ENCODE peak calls at places on chromosome 20, in five cellular contexts. One of them, this sample, is unnamed.

GRCh38 chr20:63056236-63057132 is 49.7 kb upstream of the BHLHE23 start:
- DNase-seq in PC-3: peak
- DNase-seq in pancreas: peak
- DNase-seq in A673: peak
- DNase-seq in RWPE1: peak
- DNase-seq in this sample: peak

GRCh38 chr20:10857362-10858070 is 183.7 kb upstream of the JAG1 start:
- DNase-seq in PC-3: peak
- DNase-seq in pancreas: no peak
- DNase-seq in A673: no peak
- DNase-seq in RWPE1: peak
- DNase-seq in this sample: no peak

GRCh38 chr20:20795119-20795518 is 82.7 kb upstream of the RALGAPA2 start:
- DNase-seq in PC-3: no peak
- DNase-seq in pancreas: no peak
- DNase-seq in A673: no peak
- DNase-seq in RWPE1: no peak
- DNase-seq in this sample: no peak

GRCh38 chr20:51700809-51701285 is 67.3 kb downstream of the ATP9A start:
- DNase-seq in PC-3: peak
- DNase-seq in pancreas: no peak
- DNase-seq in A673: peak
- DNase-seq in RWPE1: peak
- DNase-seq in this sample: no peak

GRCh38 chr20:12966468-12967085 is 42.2 kb upstream of the SPTLC3 start:
- DNase-seq in PC-3: peak
- DNase-seq in pancreas: no peak
- DNase-seq in A673: peak
- DNase-seq in RWPE1: peak
- DNase-seq in this sample: no peak

GRCh38 chr20:62587757-62588402 is 54.4 kb upstream of the SLCO4A1 start:
- DNase-seq in PC-3: peak
- DNase-seq in pancreas: no peak
- DNase-seq in A673: peak
- DNase-seq in RWPE1: peak
- DNase-seq in this sample: no peak

GRCh38 chr20:51382986-51383821 is 159.3 kb downstream of the NFATC2 start:
- DNase-seq in PC-3: peak
- DNase-seq in pancreas: peak
- DNase-seq in A673: no peak
- DNase-seq in RWPE1: no peak
- DNase-seq in this sample: no peak

GRCh38 chr20:53643031-53643832 is 49.6 kb upstream of the ZNF217 start:
- DNase-seq in PC-3: peak
- DNase-seq in pancreas: peak
- DNase-seq in A673: no peak
- DNase-seq in RWPE1: peak
- DNase-seq in this sample: no peak

GRCh38 chr20:14525439-14525838 is 188.0 kb upstream of the FLRT3 start:
- DNase-seq in PC-3: no peak
- DNase-seq in pancreas: no peak
- DNase-seq in A673: no peak
- DNase-seq in RWPE1: no peak
- DNase-seq in this sample: no peak

DNA sequence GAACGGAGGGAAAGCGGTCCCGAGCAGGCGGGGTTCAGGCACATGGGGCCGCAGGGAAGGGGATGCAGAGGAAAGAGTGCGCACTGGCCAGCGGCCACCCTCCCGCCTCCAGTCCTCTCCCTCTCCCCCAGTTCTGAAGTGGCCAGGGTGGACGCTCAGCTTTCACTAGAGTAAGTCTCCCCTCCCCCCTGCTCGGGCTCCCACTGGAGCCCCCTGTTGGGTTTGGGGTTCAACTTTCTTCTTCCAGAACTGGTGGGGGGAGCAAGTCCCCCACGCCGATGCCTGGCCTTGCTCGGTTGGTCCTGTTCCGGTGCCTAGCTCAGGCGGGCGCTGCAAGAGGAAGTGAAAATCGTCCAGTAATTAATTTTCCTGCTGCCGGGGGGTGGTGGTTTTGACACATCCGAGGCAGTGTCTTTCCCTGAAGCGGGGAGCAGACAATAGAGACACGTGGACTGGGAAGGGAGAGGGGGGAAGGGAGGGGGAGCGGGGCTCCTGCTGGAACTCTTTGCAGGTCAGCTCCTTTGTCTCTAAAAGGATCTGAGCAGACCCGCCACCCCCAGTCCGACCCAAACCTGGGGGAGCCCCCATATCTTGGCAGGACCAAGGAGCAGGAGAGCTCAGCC is 824 bp upstream of the SCRT2 start:
- DNase-seq in PC-3: no peak
- DNase-seq in pancreas: no peak
- DNase-seq in A673: peak
- DNase-seq in RWPE1: no peak
- DNase-seq in this sample: no peak
- TF ChIP-seq CTCF in PC-3: no peak
- TF ChIP-seq CTCF in pancreas: no peak
- TF ChIP-seq CTCF in A673: no peak
- TF ChIP-seq CTCF in RWPE1: no peak
- TF ChIP-seq CTCF in this sample: no peak

GRCh38 chr20:31494131-31494530 is 19.0 kb downstream of the REM1 start:
- DNase-seq in PC-3: peak
- DNase-seq in pancreas: no peak
- DNase-seq in A673: peak
- DNase-seq in RWPE1: peak
- DNase-seq in this sample: no peak
- TF ChIP-seq CTCF in PC-3: peak
- TF ChIP-seq CTCF in pancreas: no peak
- TF ChIP-seq CTCF in A673: peak
- TF ChIP-seq CTCF in RWPE1: no peak
- TF ChIP-seq CTCF in this sample: no peak

DNA sequence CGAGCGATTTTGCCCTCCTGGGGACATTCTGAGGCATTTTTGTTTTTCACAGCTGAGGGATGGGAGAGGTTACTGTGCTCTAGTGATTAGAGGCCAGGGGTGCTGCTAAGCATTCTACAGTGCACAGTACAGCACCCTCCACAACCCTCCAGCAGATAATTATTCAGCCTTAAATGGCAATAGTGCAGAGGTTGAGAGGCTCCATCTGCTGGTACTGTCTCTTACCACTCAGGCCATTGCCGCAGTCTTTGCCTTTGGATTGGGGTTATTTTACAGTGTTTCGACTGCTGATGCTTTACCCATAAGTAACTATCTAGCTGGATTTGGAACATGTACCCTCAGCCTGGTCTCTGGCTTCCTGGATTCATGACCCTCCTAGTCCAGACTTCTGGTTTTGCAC is 705.3 kb downstream of the KIF16B start:
- DNase-seq in PC-3: peak
- DNase-seq in pancreas: no peak
- DNase-seq in A673: no peak
- DNase-seq in RWPE1: no peak
- DNase-seq in this sample: no peak
- TF ChIP-seq CTCF in PC-3: peak
- TF ChIP-seq CTCF in pancreas: no peak
- TF ChIP-seq CTCF in A673: no peak
- TF ChIP-seq CTCF in RWPE1: no peak
- TF ChIP-seq CTCF in this sample: no peak

GRCh38 chr20:5451643-5452210 is 135.0 kb upstream of the PROKR2 start:
- DNase-seq in PC-3: no peak
- DNase-seq in pancreas: no peak
- DNase-seq in A673: peak
- DNase-seq in RWPE1: no peak
- DNase-seq in this sample: no peak

GRCh38 chr20:5447188-5447587 is 130.4 kb upstream of the PROKR2 start:
- DNase-seq in PC-3: no peak
- DNase-seq in pancreas: no peak
- DNase-seq in A673: no peak
- DNase-seq in RWPE1: no peak
- DNase-seq in this sample: no peak

GRCh38 chr20:5445611-5446010 is 128.9 kb upstream of the PROKR2 start:
- DNase-seq in PC-3: no peak
- DNase-seq in pancreas: no peak
- DNase-seq in A673: no peak
- DNase-seq in RWPE1: no peak
- DNase-seq in this sample: no peak

GRCh38 chr20:5448449-5449118 is 131.8 kb upstream of the PROKR2 start:
- DNase-seq in PC-3: peak
- DNase-seq in pancreas: no peak
- DNase-seq in A673: peak
- DNase-seq in RWPE1: peak
- DNase-seq in this sample: no peak
- TF ChIP-seq CTCF in PC-3: peak
- TF ChIP-seq CTCF in pancreas: peak
- TF ChIP-seq CTCF in A673: peak
- TF ChIP-seq CTCF in RWPE1: peak
- TF ChIP-seq CTCF in this sample: peak

DNA sequence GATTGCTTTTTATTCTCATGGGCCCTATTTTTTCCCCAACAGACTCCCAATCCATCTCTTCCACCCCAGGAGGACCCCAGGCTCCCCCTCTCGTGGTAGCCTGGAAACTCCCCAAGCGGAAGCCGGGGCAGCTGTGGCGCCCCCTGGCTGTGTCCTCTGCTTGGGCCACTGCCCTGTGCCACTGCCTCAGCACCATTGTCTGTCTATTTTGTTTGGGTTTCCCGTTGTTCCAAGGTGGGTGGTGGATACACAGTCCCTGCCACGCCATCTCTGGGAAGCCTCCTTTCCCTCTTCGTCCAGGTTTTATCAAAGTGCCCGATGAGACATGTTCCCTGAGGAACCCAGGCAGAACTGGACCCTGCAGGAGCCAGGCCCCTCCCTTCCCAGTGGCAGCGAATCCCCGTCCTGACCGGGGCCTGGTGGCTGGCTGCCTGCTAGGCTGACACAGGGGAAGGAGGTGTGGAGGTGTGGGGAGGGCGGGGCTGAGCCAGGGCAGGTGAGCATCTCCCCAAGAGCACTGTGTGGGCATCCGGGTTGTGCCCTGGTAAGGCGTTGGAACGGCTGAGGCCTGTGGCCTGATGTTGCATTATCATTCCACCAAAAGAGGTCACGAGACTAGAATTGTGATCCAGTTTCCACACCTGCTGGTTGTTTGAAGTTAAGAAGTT is 228.2 kb downstream of the CDH4 start:
- DNase-seq in PC-3: no peak
- DNase-seq in pancreas: no peak
- DNase-seq in A673: no peak
- DNase-seq in RWPE1: no peak
- DNase-seq in this sample: no peak
- TF ChIP-seq CTCF in PC-3: no peak
- TF ChIP-seq CTCF in pancreas: no peak
- TF ChIP-seq CTCF in A673: peak
- TF ChIP-seq CTCF in RWPE1: no peak
- TF ChIP-seq CTCF in this sample: no peak

GRCh38 chr20:25608774-25609173 is 15.0 kb downstream of the NANP start:
- DNase-seq in PC-3: no peak
- DNase-seq in pancreas: no peak
- DNase-seq in A673: no peak
- DNase-seq in RWPE1: no peak
- DNase-seq in this sample: no peak

GRCh38 chr20:25601659-25602058 is 16.3 kb upstream of the NINL start:
- DNase-seq in PC-3: no peak
- DNase-seq in pancreas: no peak
- DNase-seq in A673: no peak
- DNase-seq in RWPE1: no peak
- DNase-seq in this sample: no peak

GRCh38 chr20:25604611-25605010 is 19.2 kb downstream of the NANP start:
- DNase-seq in PC-3: no peak
- DNase-seq in pancreas: no peak
- DNase-seq in A673: no peak
- DNase-seq in RWPE1: no peak
- DNase-seq in this sample: no peak

GRCh38 chr20:25606094-25606640 is 17.6 kb downstream of the NANP start:
- DNase-seq in PC-3: no peak
- DNase-seq in pancreas: no peak
- DNase-seq in A673: no peak
- DNase-seq in RWPE1: no peak
- DNase-seq in this sample: no peak

DNA sequence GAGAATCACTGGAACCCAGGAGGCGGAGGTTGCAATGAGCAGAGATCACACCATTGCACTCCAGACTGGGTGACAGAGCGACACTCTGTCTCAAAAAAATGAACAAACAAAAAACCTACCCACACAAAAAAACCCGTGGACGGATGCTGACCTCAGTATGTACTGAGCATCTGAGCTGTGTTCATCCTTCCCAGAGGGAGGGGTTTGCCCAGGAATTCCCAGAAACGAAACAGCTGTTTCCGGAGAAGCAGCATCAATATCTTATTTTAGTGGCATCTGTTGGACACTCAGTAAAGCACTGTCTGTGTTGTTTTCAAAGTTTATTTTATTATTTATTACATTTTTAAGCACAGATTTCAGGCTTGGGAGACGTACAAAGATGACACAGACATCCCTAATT is 18.7 kb downstream of the NANP start:
- DNase-seq in PC-3: no peak
- DNase-seq in pancreas: no peak
- DNase-seq in A673: no peak
- DNase-seq in RWPE1: no peak
- DNase-seq in this sample: no peak
- TF ChIP-seq CTCF in PC-3: no peak
- TF ChIP-seq CTCF in pancreas: no peak
- TF ChIP-seq CTCF in A673: no peak
- TF ChIP-seq CTCF in RWPE1: no peak
- TF ChIP-seq CTCF in this sample: no peak

GRCh38 chr20:45467172-45467571 is 2.4 kb upstream of the WFDC2 start:
- DNase-seq in PC-3: no peak
- DNase-seq in pancreas: no peak
- DNase-seq in A673: no peak
- DNase-seq in RWPE1: no peak
- DNase-seq in this sample: no peak

GRCh38 chr20:45470262-45470931 is 844 bp downstream of the WFDC2 start:
- DNase-seq in PC-3: no peak
- DNase-seq in pancreas: peak
- DNase-seq in A673: no peak
- DNase-seq in RWPE1: no peak
- DNase-seq in this sample: peak

GRCh38 chr20:45470939-45471338 is 1.4 kb downstream of the WFDC2 start:
- DNase-seq in PC-3: no peak
- DNase-seq in pancreas: no peak
- DNase-seq in A673: no peak
- DNase-seq in RWPE1: no peak
- DNase-seq in this sample: no peak

GRCh38 chr20:45467861-45468260 is 1.7 kb upstream of the WFDC2 start:
- DNase-seq in PC-3: no peak
- DNase-seq in pancreas: no peak
- DNase-seq in A673: no peak
- DNase-seq in RWPE1: no peak
- DNase-seq in this sample: no peak

GRCh38 chr20:45469336-45470261 is at the start of gene WFDC2:
- DNase-seq in PC-3: no peak
- DNase-seq in pancreas: peak
- DNase-seq in A673: no peak
- DNase-seq in RWPE1: no peak
- DNase-seq in this sample: peak
- TF ChIP-seq CTCF in PC-3: no peak
- TF ChIP-seq CTCF in pancreas: no peak
- TF ChIP-seq CTCF in A673: no peak
- TF ChIP-seq CTCF in RWPE1: no peak
- TF ChIP-seq CTCF in this sample: no peak

This sample was measured in mesothelial cell of epicardium.